ENCODE peak calls at places on chromosomes 13 and 19, in four cellular contexts. Y, Z, X and G are unnamed samples.

GRCh38 chr19:23305555-23305954 is 55.4 kb upstream of the ZNF724 start:
- DNase-seq in X (no peak), Z (no peak), Y (no peak), G (no peak)

GRCh38 chr13:99542788-99543406 is 41.6 kb downstream of the TM9SF2 start:
- DNase-seq in Z (no peak), Y (no peak), X (no peak), G (no peak)

GRCh38 chr19:13831560-13832056 is 36.4 kb downstream of the ZSWIM4 start:
- DNase-seq in Y (no peak), X (no peak), Z (no peak), G (no peak)

GRCh38 chr13:111341886-111342285 is 21.4 kb downstream of the TEX29 start:
- DNase-seq in Z (no peak), Y (no peak), X (peak), G (no peak)

GRCh38 chr13:30805132-30805537 is 69.8 kb downstream of the ALOX5AP start:
- DNase-seq in Y (no peak), X (no peak), Z (no peak), G (no peak)

GRCh38 chr13:75762066-75762937 is 126.2 kb downstream of the LMO7 start:
- DNase-seq in Z (peak), Y (no peak), X (no peak), G (no peak)

GRCh38 chr13:78595458-78595818 is 7.9 kb downstream of the POU4F1 start:
- DNase-seq in Y (no peak), Z (no peak), X (no peak), G (peak)

GRCh38 chr19:42254083-42254849 is 662 bp downstream of the ERF start:
- DNase-seq in X (peak), Y (no peak), Z (peak), G (peak)

GRCh38 chr19:8468124-8468523 is 23.3 kb downstream of the HNRNPM start:
- DNase-seq in X (no peak), Z (no peak), Y (no peak), G (no peak)

DNA sequence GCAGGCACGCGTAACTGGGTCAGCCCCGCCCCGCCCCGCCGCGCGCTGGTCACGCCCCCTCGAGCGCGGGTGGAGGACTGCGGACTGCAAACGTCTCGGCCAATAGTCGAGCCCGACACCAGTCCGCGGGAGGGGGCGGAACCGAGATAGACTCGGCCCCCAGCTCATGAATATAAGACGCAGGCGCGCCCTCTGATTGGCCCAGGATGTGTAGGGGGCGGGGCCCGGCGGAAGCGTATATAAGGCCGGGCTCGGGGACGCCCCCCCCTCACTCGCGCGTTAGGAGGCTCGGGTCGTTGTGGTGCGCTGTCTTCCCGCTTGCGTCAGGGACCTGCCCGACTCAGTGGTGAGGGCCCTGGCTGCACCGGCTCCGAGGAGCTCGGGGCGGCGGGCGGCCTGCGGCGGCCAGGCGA is at the start of gene CIRBP:
- DNase-seq in Y (peak), Z (peak), X (peak), G (peak)
- H2BK15ac ChIP-seq in Y (peak), Z (peak), X (no peak), G (no peak)

GRCh38 chr19:35174226-35174625 is 19.7 kb downstream of the FXYD5 start:
- DNase-seq in X (no peak), Y (no peak), Z (no peak), G (no peak)

GRCh38 chr19:35168261-35168660 is 13.7 kb downstream of the FXYD5 start:
- DNase-seq in X (peak), Z (no peak), Y (no peak), G (no peak)

GRCh38 chr19:35170359-35171061 is 16.0 kb downstream of the FXYD5 start:
- DNase-seq in Y (no peak), Z (no peak), X (peak), G (no peak)

GRCh38 chr19:35169226-35169995 is 14.9 kb downstream of the FXYD5 start:
- DNase-seq in X (peak), Y (no peak), Z (no peak), G (no peak)

GRCh38 chr19:35171730-35172129 is 17.2 kb downstream of the FXYD5 start:
- DNase-seq in Z (no peak), X (no peak), Y (no peak), G (no peak)
- H4K5ac ChIP-seq in Z (no peak), X (no peak), Y (no peak), G (no peak)

GRCh38 chr13:44111701-44112100 is 232.0 kb downstream of the LACC1 start:
- DNase-seq in Z (no peak), X (no peak), Y (no peak), G (no peak)
- H4K8ac ChIP-seq in Z (no peak), X (no peak), Y (no peak), G (no peak)

DNA sequence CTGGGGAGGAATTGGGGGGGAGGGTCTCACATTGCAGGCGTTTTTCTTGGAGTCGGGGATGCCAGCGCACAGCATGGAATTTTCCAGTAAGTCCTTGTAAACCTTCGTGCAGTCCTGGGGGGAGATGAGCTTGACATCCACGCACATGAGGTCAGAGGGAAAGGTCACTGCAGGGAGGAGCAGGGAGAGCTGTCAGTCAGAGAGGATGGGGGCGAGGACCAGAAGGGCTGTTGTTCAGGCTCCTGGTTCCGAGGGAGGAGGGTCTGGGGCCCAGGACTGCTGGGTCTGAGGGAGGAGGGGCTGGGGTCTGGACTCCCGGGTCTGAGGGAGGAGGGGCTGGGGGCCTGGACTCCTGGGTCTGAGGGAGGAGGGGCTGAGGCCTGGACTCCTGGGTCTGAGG is 4.0 kb downstream of the KLK7 start:
- DNase-seq in X (no peak), Y (no peak), Z (no peak), G (peak)
- H2BK15ac ChIP-seq in X (no peak), Y (no peak), Z (no peak), G (no peak)

GRCh38 chr13:113005997-113006396 is 37.0 kb downstream of the MCF2L start:
- DNase-seq in X (no peak), Y (no peak), Z (no peak), G (no peak)

GRCh38 chr13:113005076-113005865 is 36.3 kb downstream of the MCF2L start:
- DNase-seq in Y (no peak), Z (no peak), X (no peak), G (no peak)

GRCh38 chr13:113008841-113009240 is 39.8 kb downstream of the MCF2L start:
- DNase-seq in Z (no peak), X (no peak), Y (no peak), G (no peak)

GRCh38 chr13:113004126-113004525 is 35.1 kb downstream of the MCF2L start:
- DNase-seq in Z (no peak), X (no peak), Y (no peak), G (no peak)

GRCh38 chr13:113006660-113007059 is 37.6 kb downstream of the MCF2L start:
- DNase-seq in Z (no peak), X (no peak), Y (no peak), G (no peak)
- H4K5ac ChIP-seq in Z (no peak), X (no peak), Y (no peak), G (no peak)

DNA sequence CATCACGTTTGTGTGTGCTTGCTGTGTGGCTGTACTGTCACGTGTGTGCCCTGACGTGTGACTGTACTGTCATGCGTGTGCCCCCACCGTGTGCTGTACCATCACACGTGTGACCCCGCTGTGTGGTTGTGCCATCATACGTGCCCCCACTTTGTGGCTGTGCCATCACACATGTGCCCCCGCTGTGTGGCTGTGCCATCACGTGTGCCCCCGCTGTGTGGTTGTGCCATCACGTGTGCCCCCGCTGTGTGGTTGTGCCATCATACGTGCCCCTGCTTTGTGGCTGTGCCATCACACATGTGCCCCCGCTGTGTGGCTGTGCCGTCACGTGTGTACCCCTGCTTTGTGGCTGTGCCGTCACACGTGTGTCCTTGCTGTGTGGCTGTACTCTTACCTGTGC is 25.7 kb downstream of the TFDP1 start:
- DNase-seq in Z (no peak), X (no peak), Y (no peak), G (no peak)
- H4K8ac ChIP-seq in Z (no peak), X (peak), Y (peak), G (no peak)

GRCh38 chr13:109704771-109705628 is 81.4 kb downstream of the IRS2 start:
- DNase-seq in Z (no peak), Y (no peak), X (no peak), G (no peak)
- H2BK15ac ChIP-seq in Z (no peak), Y (no peak), X (no peak), G (no peak)

GRCh38 chr13:109215377-109215776 is 571.0 kb downstream of the IRS2 start:
- DNase-seq in Y (no peak), Z (no peak), X (no peak), G (no peak)
- H4K5ac ChIP-seq in Y (no peak), Z (no peak), X (no peak), G (no peak)

GRCh38 chr19:38669532-38669931 is 22.1 kb downstream of the ACTN4 start:
- DNase-seq in X (no peak), Z (no peak), Y (no peak), G (no peak)
- H4K8ac ChIP-seq in X (no peak), Z (peak), Y (peak), G (no peak)

DNA sequence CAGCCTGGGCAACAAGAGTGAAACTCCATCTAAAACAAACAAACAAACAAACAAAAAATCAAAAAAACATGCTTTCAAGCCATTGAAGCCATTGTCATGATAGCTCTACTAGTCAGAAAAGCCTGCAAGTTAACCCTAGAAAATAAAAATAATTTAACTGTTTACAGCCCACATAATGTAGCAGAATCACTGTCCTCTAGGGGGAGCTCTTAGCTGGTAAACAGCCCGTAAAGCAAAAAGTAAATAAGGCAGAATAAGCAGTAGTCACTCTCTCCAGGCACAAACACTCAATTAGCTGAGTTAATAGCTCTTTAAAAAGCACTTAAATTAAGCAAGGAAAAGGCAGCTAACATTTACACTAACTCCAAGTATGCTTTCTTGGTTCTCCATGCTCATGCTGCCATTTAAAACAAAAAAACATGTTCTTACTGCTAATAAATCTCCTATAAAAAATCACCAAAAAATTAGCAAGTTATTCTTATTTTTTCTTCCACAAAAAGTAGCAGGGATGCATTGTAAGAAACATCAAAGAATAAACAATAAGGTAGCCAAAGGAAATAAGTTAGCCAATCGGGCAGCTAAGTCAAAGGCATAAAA is 11.3 kb downstream of the LILRB4 start:
- DNase-seq in Z (no peak), X (no peak), Y (no peak), G (peak)
- H2BK15ac ChIP-seq in Z (no peak), X (no peak), Y (no peak), G (no peak)